ENCODE peak calls at places on chromosome 22, in five cellular contexts. X is stimulated activated naive CD8-positive, alpha-beta T cell treated with anti-CD3 and anti-CD28 coated beads, Interleukin-15, amount 100 ng/mL, for 72 hours; C is CD14-positive monocyte; O is NCI-H1694; T is tibial artery. F is an unnamed sample.

GRCh38 chr22:35835267-35835997 is 117.8 kb downstream of the APOL5 start:
- DNase-seq in O (no peak), T (no peak), C (no peak), X (no peak), F (no peak)

GRCh38 chr22:27311666-27312566 is 489.6 kb downstream of the MN1 start:
- DNase-seq in C (no peak), O (no peak), X (no peak), T (no peak), F (peak; percentile 25)

GRCh38 chr22:36252754-36253522 is at the start of gene APOL1:
- DNase-seq in C (no peak), O (no peak), X (peak; percentile 55), T (no peak), F (no peak)

GRCh38 chr22:46652081-46652929 is 32.1 kb downstream of the GRAMD4 start:
- DNase-seq in X (no peak), C (no peak), T (no peak), O (no peak), F (peak; percentile 64)

GRCh38 chr22:50545522-50546325 is at the start of gene KLHDC7B:
- DNase-seq in O (no peak), T (no peak), X (peak; percentile 86), C (no peak), F (no peak)

GRCh38 chr22:25027959-25028840 is 75.7 kb downstream of the KIAA1671 start:
- DNase-seq in T (no peak), X (no peak), O (no peak), C (no peak), F (peak; percentile 66)

GRCh38 chr22:43478621-43479285 is 66.9 kb downstream of the MPPED1 start:
- DNase-seq in O (no peak), T (no peak), C (no peak), X (no peak), F (no peak)

GRCh38 chr22:41197808-41198585 is 7.1 kb upstream of the L3MBTL2 start:
- DNase-seq in X (peak; percentile 43), O (peak; percentile 59), T (peak; percentile 34), C (no peak), F (peak; percentile 34)

GRCh38 chr22:44572414-44573207 is 74.6 kb upstream of the RTL6 start:
- DNase-seq in T (no peak), O (no peak), C (no peak), X (no peak), F (no peak)

GRCh38 chr22:39453765-39454378 is 2.9 kb upstream of the MGAT3 start:
- DNase-seq in T (no peak), X (no peak), C (no peak), O (no peak), F (no peak)

GRCh38 chr22:27372969-27373670 is 428.4 kb downstream of the MN1 start:
- DNase-seq in O (no peak), T (no peak), C (no peak), X (no peak), F (peak; percentile 87)

GRCh38 chr22:44218071-44218470 is 37.3 kb downstream of the PARVG start:
- DNase-seq in T (no peak), C (no peak), O (no peak), X (no peak), F (no peak)

GRCh38 chr22:21947040-21948014 is 5.3 kb downstream of the PPM1F start:
- DNase-seq in C (no peak), O (no peak), X (no peak), T (no peak), F (no peak)

GRCh38 chr22:37705205-37705604 is 8.4 kb downstream of the TRIOBP start:
- DNase-seq in T (no peak), C (no peak), O (no peak), X (no peak), F (no peak)

GRCh38 chr22:41237707-41238569 is 2.8 kb downstream of the CHADL start:
- DNase-seq in T (peak; percentile 35), X (peak; percentile 91), O (no peak), C (peak; percentile 70), F (peak; percentile 70)

GRCh38 chr22:46078241-46079092 is 71.9 kb upstream of the PPARA start:
- DNase-seq in O (no peak), C (no peak), X (no peak), T (peak; percentile 68), F (no peak)

GRCh38 chr22:30513462-30513861 is 8.0 kb upstream of the SEC14L4 start:
- DNase-seq in X (no peak), O (no peak), C (no peak), T (no peak), F (no peak)

GRCh38 chr22:40235418-40235817 is 57.7 kb downstream of the TNRC6B start:
- DNase-seq in T (no peak), O (no peak), C (no peak), X (no peak), F (no peak)

GRCh38 chr22:50270302-50271010 is at the start of gene MAPK11:
- DNase-seq in X (peak; percentile 77), C (peak; percentile 68), T (peak; percentile 73), O (no peak), F (peak; percentile 94)

GRCh38 chr22:46196268-46196667 is 45.9 kb downstream of the PPARA start:
- DNase-seq in C (no peak), X (no peak), T (no peak), O (no peak), F (no peak)

GRCh38 chr22:23823331-23823791 is 15.4 kb downstream of the DERL3 start:
- DNase-seq in C (no peak), X (no peak), T (no peak), O (no peak), F (no peak)

GRCh38 chr22:31995807-31996206 is 47.3 kb upstream of the SLC5A1 start:
- DNase-seq in O (no peak), X (no peak), T (no peak), C (no peak), F (no peak)

GRCh38 chr22:48587236-48587865 is 1240.3 kb downstream of the BRD1 start:
- DNase-seq in X (no peak), O (no peak), T (no peak), C (no peak), F (no peak)